ENCODE peak calls at places on chromosomes 2 and 18, in five cellular contexts. S is breast epithelium, V is astrocyte, O is cardiac muscle cell, C is lower lobe of right lung. Y is an unnamed sample.

GRCh38 chr18:2050702-2051201 is 520.6 kb downstream of the METTL4 start:
- DNase-seq in O (peak), V (peak), C (no peak), S (no peak), Y (peak)

GRCh38 chr2:48346124-48346536 is 183.8 kb upstream of the STON1 start:
- DNase-seq in S (no peak), V (peak), O (peak), C (peak), Y (no peak)

GRCh38 chr2:150647943-150648342 is 160.5 kb upstream of the RND3 start:
- DNase-seq in S (no peak), C (no peak), V (no peak), O (no peak), Y (peak)

GRCh38 chr2:230412369-230412706 is 3.7 kb upstream of the SP100 start:
- DNase-seq in V (no peak), O (no peak), C (no peak), S (no peak), Y (no peak)

GRCh38 chr2:68436270-68436669 is 30.8 kb downstream of the FBXO48 start:
- DNase-seq in O (peak), C (no peak), S (no peak), V (peak), Y (no peak)

GRCh38 chr2:26033270-26033768 is 565 bp upstream of the RAB10 start:
- DNase-seq in S (peak), C (peak), V (peak), O (peak), Y (peak)

GRCh38 chr2:73983322-73984202 is 1.1 kb upstream of the TET3 start:
- DNase-seq in C (peak), S (peak), O (no peak), V (no peak), Y (peak)

GRCh38 chr2:29201979-29202378 is 86.8 kb downstream of the CLIP4 start:
- DNase-seq in C (no peak), S (no peak), O (no peak), V (no peak), Y (no peak)

GRCh38 chr2:184452907-184453306 is 145.4 kb upstream of the ZNF804A start:
- DNase-seq in O (no peak), C (no peak), V (no peak), S (no peak), Y (no peak)

GRCh38 chr2:12316464-12316863 is 400.3 kb upstream of the TRIB2 start:
- DNase-seq in S (no peak), V (no peak), C (no peak), O (no peak), Y (no peak)

GRCh38 chr2:166361351-166362153 is 14.2 kb downstream of the SCN9A start:
- DNase-seq in V (peak), O (peak), C (no peak), S (no peak), Y (peak)

GRCh38 chr18:79208882-79209281 is 139.7 kb downstream of the ATP9B start:
- DNase-seq in O (no peak), S (no peak), V (no peak), C (no peak), Y (no peak)

GRCh38 chr18:5975111-5975622 is 79.8 kb upstream of the TMEM200C start:
- DNase-seq in V (peak), C (no peak), S (no peak), O (peak), Y (no peak)

GRCh38 chr2:17800219-17800618 is 16.0 kb upstream of the MSGN1 start:
- DNase-seq in C (no peak), S (no peak), V (peak), O (peak), Y (no peak)

GRCh38 chr2:235017441-235017840 is 65.6 kb downstream of the SH3BP4 start:
- DNase-seq in C (no peak), S (no peak), V (no peak), O (no peak), Y (no peak)

GRCh38 chr18:28716321-28716720 is 539.4 kb upstream of the CDH2 start:
- DNase-seq in O (peak), S (no peak), V (no peak), C (no peak), Y (no peak)

GRCh38 chr2:15260196-15260595 is 300.9 kb downstream of the NBAS start:
- DNase-seq in O (peak), S (no peak), V (peak), C (no peak), Y (no peak)

GRCh38 chr2:44053052-44053451 is 57.3 kb upstream of the LRPPRC start:
- DNase-seq in O (no peak), S (no peak), C (no peak), V (no peak), Y (no peak)

GRCh38 chr2:28691774-28692281 is 59.8 kb upstream of the PPP1CB start:
- DNase-seq in O (peak), V (peak), C (no peak), S (no peak), Y (no peak)

GRCh38 chr2:88016948-88017779 is 817 bp upstream of the RNU2-63P start:
- DNase-seq in S (peak), C (peak), V (peak), O (no peak), Y (peak)

GRCh38 chr2:85112906-85113625 is 20.1 kb upstream of the TCF7L1 start:
- DNase-seq in O (no peak), C (no peak), S (no peak), V (no peak), Y (peak)

GRCh38 chr18:61891271-61891670 is 1.5 kb downstream of the RNF152 start:
- DNase-seq in S (no peak), V (no peak), C (no peak), O (no peak), Y (peak)
- H3K4me3 ChIP-seq in S (peak), V (no peak), C (peak), O (no peak), Y (no peak)

GRCh38 chr2:16263241-16263890 is 323.0 kb downstream of the MYCN start:
- DNase-seq in O (no peak), V (no peak), S (no peak), C (no peak), Y (no peak)
- TF ChIP-seq CTCF in O (no peak), V (no peak), S (no peak), C (no peak), Y (no peak)

GRCh38 chr2:24349097-24349496 is 11.2 kb downstream of the ITSN2 start:
- DNase-seq in V (no peak), S (no peak), C (no peak), O (no peak), Y (no peak)
- H3K4me3 ChIP-seq in V (no peak), S (no peak), C (no peak), O (no peak), Y (no peak)

GRCh38 chr2:114464961-114465706 is 22.7 kb downstream of the DPP10 start:
- DNase-seq in C (no peak), S (no peak), O (no peak), V (no peak), Y (no peak)
- TF ChIP-seq CTCF in C (no peak), S (no peak), O (no peak), V (no peak), Y (no peak)

Y was measured in epithelial cell of esophagus.